ENCODE peak calls at places on chromosome 19, in four cellular contexts. R, Z, F and E are unnamed samples.

GRCh38 chr19:40284501-40285352 is at the start of gene AKT2:
- DNase-seq in R (peak), F (no peak), Z (peak), E (peak)

GRCh38 chr19:29860492-29860891 is 48.7 kb downstream of the CCNE1 start:
- DNase-seq in Z (no peak), F (no peak), R (peak), E (peak)

GRCh38 chr19:42037649-42038048 is 32.4 kb downstream of the GRIK5 start:
- DNase-seq in R (no peak), Z (no peak), F (no peak), E (no peak)

GRCh38 chr19:3880471-3881271 is at the start of gene ATCAY:
- DNase-seq in Z (no peak), R (no peak), F (no peak), E (no peak)

GRCh38 chr19:41933131-41933458 is 4.8 kb upstream of the ERFL start:
- DNase-seq in Z (no peak), F (no peak), R (no peak), E (no peak)

GRCh38 chr19:29529646-29530548 is 4.1 kb downstream of the VSTM2B start:
- DNase-seq in Z (no peak), F (no peak), R (no peak), E (no peak)

GRCh38 chr19:53870485-53870844 is 2.8 kb downstream of the MYADM start:
- DNase-seq in Z (no peak), R (no peak), F (no peak), E (peak)

GRCh38 chr19:16850133-16850532 is 20.9 kb downstream of the SIN3B start:
- DNase-seq in F (no peak), R (no peak), Z (no peak), E (no peak)

GRCh38 chr19:53157601-53158000 is 1.3 kb downstream of the ZNF347 start:
- DNase-seq in F (no peak), Z (no peak), R (no peak), E (no peak)

GRCh38 chr19:39126593-39127187 is 1.1 kb downstream of the PAK4 start:
- DNase-seq in R (no peak), Z (no peak), F (peak), E (peak)

GRCh38 chr19:4721196-4721595 is 2.4 kb downstream of the DPP9 start:
- DNase-seq in Z (no peak), F (no peak), R (no peak), E (no peak)

GRCh38 chr19:37867831-37868230 is 38.6 kb downstream of the WDR87 start:
- DNase-seq in F (no peak), R (no peak), Z (no peak), E (peak)

GRCh38 chr19:43504426-43505185 is at the start of gene PHLDB3:
- DNase-seq in F (peak), R (peak), Z (no peak), E (no peak)

GRCh38 chr19:18385675-18386542 is at the start of gene GDF15:
- DNase-seq in R (peak), F (peak), Z (no peak), E (peak)

GRCh38 chr19:27779953-27780352 is 1433.0 kb downstream of the UQCRFS1 start:
- DNase-seq in Z (no peak), R (no peak), F (no peak), E (no peak)

GRCh38 chr19:7454998-7455397 is 33.8 kb downstream of the PEX11G start:
- DNase-seq in R (no peak), F (no peak), Z (no peak), E (no peak)

GRCh38 chr19:40213882-40214570 is 4.2 kb downstream of the TTC9B start:
- DNase-seq in F (no peak), R (no peak), Z (no peak), E (no peak)

GRCh38 chr19:16338470-16339360 is 14.1 kb downstream of the KLF2 start:
- DNase-seq in F (peak), Z (no peak), R (no peak), E (peak)

GRCh38 chr19:19538077-19538764 is at the start of gene CILP2:
- DNase-seq in R (peak), Z (no peak), F (no peak), E (no peak)
- TF ChIP-seq MAFK in R (no peak), Z (no peak), F (no peak), E (no peak)

GRCh38 chr19:12932392-12933286 is 872 bp downstream of the FARSA start:
- DNase-seq in R (peak), Z (no peak), F (no peak), E (no peak)
- TF ChIP-seq MAX in R (no peak), Z (no peak), F (no peak), E (no peak)

DNA sequence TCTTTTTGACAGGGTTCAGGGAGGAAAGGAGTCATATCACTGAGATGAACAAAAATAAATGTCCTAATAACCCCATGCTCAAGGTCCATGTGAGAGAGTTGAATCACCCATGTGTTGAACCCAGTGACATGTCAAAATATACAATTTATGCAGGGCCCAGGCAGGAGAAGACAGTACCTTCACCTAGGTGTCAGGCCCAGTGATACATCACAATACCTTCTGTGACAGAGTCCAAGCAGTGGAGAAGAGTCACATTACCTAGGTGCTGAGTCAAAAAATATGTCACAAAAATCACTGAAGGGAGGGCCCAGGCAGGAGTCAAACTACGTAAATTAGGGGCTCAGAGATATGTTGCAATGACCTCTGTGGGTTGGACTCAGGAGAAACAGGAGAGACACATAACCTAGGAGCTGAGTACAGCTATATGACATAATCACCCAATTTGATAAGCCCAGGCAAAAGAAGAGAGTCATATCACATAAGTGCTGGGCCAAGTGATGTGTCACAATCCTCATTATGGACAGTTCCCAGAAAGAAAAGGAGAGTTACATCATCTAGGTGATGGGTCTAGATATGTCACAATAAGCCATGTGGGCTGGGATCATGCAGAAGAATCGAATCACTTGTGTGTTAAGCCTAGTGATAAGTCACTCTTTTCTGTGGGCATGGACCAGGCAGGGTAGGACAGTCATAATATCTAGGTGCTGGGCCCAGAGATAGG is 13.8 kb upstream of the ZNF724 start:
- DNase-seq in Z (no peak), R (no peak), F (no peak), E (no peak)
- TF ChIP-seq PHF8 in Z (no peak), R (no peak), F (no peak), E (no peak)

GRCh38 chr19:33124207-33125098 is 7.5 kb upstream of the WDR88 start:
- DNase-seq in F (no peak), Z (no peak), R (peak), E (no peak)

GRCh38 chr19:33129901-33130300 is 2.0 kb upstream of the WDR88 start:
- DNase-seq in Z (no peak), F (no peak), R (no peak), E (no peak)

GRCh38 chr19:33130433-33130832 is 1.5 kb upstream of the WDR88 start:
- DNase-seq in Z (no peak), R (no peak), F (no peak), E (no peak)

GRCh38 chr19:33125929-33126388 is 6.0 kb upstream of the WDR88 start:
- DNase-seq in F (peak), R (peak), Z (no peak), E (peak)
- TF ChIP-seq MAFK in F (no peak), R (no peak), Z (no peak), E (no peak)

GRCh38 chr19:49295208-49295880 is 29.6 kb downstream of the SLC6A16 start:
- DNase-seq in F (no peak), Z (no peak), R (no peak), E (no peak)

GRCh38 chr19:49297403-49297802 is 27.6 kb downstream of the SLC6A16 start:
- DNase-seq in R (no peak), F (no peak), Z (no peak), E (no peak)

GRCh38 chr19:49301866-49302252 is 23.1 kb downstream of the SLC6A16 start:
- DNase-seq in Z (no peak), F (no peak), R (no peak), E (no peak)

GRCh38 chr19:49301165-49301865 is 23.7 kb downstream of the SLC6A16 start:
- DNase-seq in F (peak), R (peak), Z (peak), E (peak)
- TF ChIP-seq MAX in F (no peak), R (no peak), Z (peak), E (peak)

GRCh38 chr19:45528744-45529453 is 21.6 kb downstream of the VASP start:
- DNase-seq in F (no peak), Z (peak), R (peak), E (peak)

GRCh38 chr19:45526143-45526542 is 18.9 kb downstream of the VASP start:
- DNase-seq in F (peak), Z (peak), R (peak), E (peak)

GRCh38 chr19:45527731-45528130 is 20.5 kb downstream of the VASP start:
- DNase-seq in Z (no peak), F (no peak), R (no peak), E (no peak)

GRCh38 chr19:45528149-45528743 is 21.0 kb downstream of the VASP start:
- DNase-seq in F (no peak), R (peak), Z (peak), E (no peak)

GRCh38 chr19:45526971-45527370 is 19.7 kb downstream of the VASP start:
- DNase-seq in F (no peak), R (no peak), Z (no peak), E (no peak)
- TF ChIP-seq PHF8 in F (no peak), R (no peak), Z (no peak), E (no peak)